ENCODE peak calls at places on chromosomes 11 and 22, in six cellular contexts. One of them, this sample, is unnamed.

GRCh38 chr22:49090061-49090852 is 737.4 kb downstream of the BRD1 start:
- DNase-seq in osteoblast: peak; percentile 75
- DNase-seq in fibroblast of lung: no peak
- DNase-seq in hepatocyte: no peak
- DNase-seq in neural progenitor cell: no peak
- DNase-seq in GM23248: no peak
- DNase-seq in this sample: no peak

GRCh38 chr22:33035276-33035863 is 22.8 kb downstream of the SYN3 start:
- DNase-seq in osteoblast: no peak
- DNase-seq in fibroblast of lung: no peak
- DNase-seq in hepatocyte: no peak
- DNase-seq in neural progenitor cell: no peak
- DNase-seq in GM23248: no peak
- DNase-seq in this sample: no peak

GRCh38 chr11:126115820-126116319 is 53.2 kb upstream of the CDON start:
- DNase-seq in osteoblast: peak; percentile 97
- DNase-seq in fibroblast of lung: peak; percentile 87
- DNase-seq in hepatocyte: peak; percentile 90
- DNase-seq in neural progenitor cell: peak; percentile 42
- DNase-seq in GM23248: peak; percentile 94
- DNase-seq in this sample: peak; percentile 83

GRCh38 chr11:108549319-108549885 is 44.2 kb downstream of the EXPH5 start:
- DNase-seq in osteoblast: no peak
- DNase-seq in fibroblast of lung: no peak
- DNase-seq in hepatocyte: no peak
- DNase-seq in neural progenitor cell: no peak
- DNase-seq in GM23248: no peak
- DNase-seq in this sample: no peak

GRCh38 chr22:23215294-23216204 is 35.2 kb downstream of the BCR start:
- DNase-seq in osteoblast: no peak
- DNase-seq in fibroblast of lung: peak; percentile 57
- DNase-seq in hepatocyte: no peak
- DNase-seq in neural progenitor cell: no peak
- DNase-seq in GM23248: peak; percentile 40
- DNase-seq in this sample: peak; percentile 46

GRCh38 chr22:29117799-29118477 is 45.1 kb downstream of the KREMEN1 start:
- DNase-seq in osteoblast: no peak
- DNase-seq in fibroblast of lung: peak; percentile 28
- DNase-seq in hepatocyte: no peak
- DNase-seq in neural progenitor cell: no peak
- DNase-seq in GM23248: peak; percentile 48
- DNase-seq in this sample: peak; percentile 26

GRCh38 chr11:120940297-120940847 is 83.5 kb upstream of the TBCEL start:
- DNase-seq in osteoblast: no peak
- DNase-seq in fibroblast of lung: peak; percentile 64
- DNase-seq in hepatocyte: no peak
- DNase-seq in neural progenitor cell: no peak
- DNase-seq in GM23248: no peak
- DNase-seq in this sample: peak; percentile 56

GRCh38 chr11:47857485-47858168 is 9.5 kb upstream of the NUP160 start:
- DNase-seq in osteoblast: no peak
- DNase-seq in fibroblast of lung: no peak
- DNase-seq in hepatocyte: no peak
- DNase-seq in neural progenitor cell: no peak
- DNase-seq in GM23248: no peak
- DNase-seq in this sample: no peak

GRCh38 chr22:22692707-22693530 is 48.5 kb downstream of the GGTLC2 start:
- DNase-seq in osteoblast: peak; percentile 88
- DNase-seq in fibroblast of lung: peak; percentile 25
- DNase-seq in hepatocyte: peak; percentile 81
- DNase-seq in neural progenitor cell: peak; percentile 55
- DNase-seq in GM23248: peak; percentile 81
- DNase-seq in this sample: peak; percentile 6

GRCh38 chr22:23231471-23232093 is 51.3 kb downstream of the BCR start:
- DNase-seq in osteoblast: no peak
- DNase-seq in fibroblast of lung: no peak
- DNase-seq in hepatocyte: no peak
- DNase-seq in neural progenitor cell: no peak
- DNase-seq in GM23248: peak; percentile 32
- DNase-seq in this sample: no peak

GRCh38 chr11:111378773-111379499 is at the start of gene POU2AF1:
- DNase-seq in osteoblast: peak; percentile 79
- DNase-seq in fibroblast of lung: peak; percentile 74
- DNase-seq in hepatocyte: no peak
- DNase-seq in neural progenitor cell: no peak
- DNase-seq in GM23248: peak; percentile 91
- DNase-seq in this sample: peak; percentile 59

GRCh38 chr22:39530692-39531331 is 1.7 kb downstream of the RPS19BP1 start:
- DNase-seq in osteoblast: peak; percentile 81
- DNase-seq in fibroblast of lung: no peak
- DNase-seq in hepatocyte: peak; percentile 68
- DNase-seq in neural progenitor cell: peak; percentile 53
- DNase-seq in GM23248: peak; percentile 68
- DNase-seq in this sample: no peak

GRCh38 chr11:86803136-86803535 is 2.8 kb downstream of the PRSS23 start:
- DNase-seq in osteoblast: no peak
- DNase-seq in fibroblast of lung: no peak
- DNase-seq in hepatocyte: no peak
- DNase-seq in neural progenitor cell: no peak
- DNase-seq in GM23248: no peak
- DNase-seq in this sample: no peak
- H3K4me2 ChIP-seq in osteoblast: peak overlapping the region; percentile 92
- H3K4me2 ChIP-seq in fibroblast of lung: peak overlapping the region; percentile 42
- H3K4me2 ChIP-seq in hepatocyte: peak overlapping the region; percentile 75
- H3K4me2 ChIP-seq in neural progenitor cell: peak overlapping the region; percentile 94
- H3K4me2 ChIP-seq in GM23248: peak overlapping the region; percentile 93
- H3K4me2 ChIP-seq in this sample: peak overlapping the region; percentile 86

GRCh38 chr11:72686639-72687215 is 12.5 kb upstream of the PDE2A start:
- DNase-seq in osteoblast: no peak
- DNase-seq in fibroblast of lung: no peak
- DNase-seq in hepatocyte: no peak
- DNase-seq in neural progenitor cell: no peak
- DNase-seq in GM23248: peak; percentile 42
- DNase-seq in this sample: no peak

GRCh38 chr11:72683782-72684200 is 9.6 kb upstream of the PDE2A start:
- DNase-seq in osteoblast: peak; percentile 94
- DNase-seq in fibroblast of lung: no peak
- DNase-seq in hepatocyte: peak; percentile 70
- DNase-seq in neural progenitor cell: peak; percentile 81
- DNase-seq in GM23248: peak; percentile 51
- DNase-seq in this sample: no peak

GRCh38 chr11:72685560-72686480 is 11.6 kb upstream of the PDE2A start:
- DNase-seq in osteoblast: peak; percentile 89
- DNase-seq in fibroblast of lung: no peak
- DNase-seq in hepatocyte: peak; percentile 47
- DNase-seq in neural progenitor cell: no peak
- DNase-seq in GM23248: peak; percentile 85
- DNase-seq in this sample: no peak

GRCh38 chr11:72682238-72682872 is 8.1 kb upstream of the PDE2A start:
- DNase-seq in osteoblast: no peak
- DNase-seq in fibroblast of lung: no peak
- DNase-seq in hepatocyte: no peak
- DNase-seq in neural progenitor cell: no peak
- DNase-seq in GM23248: no peak
- DNase-seq in this sample: no peak

DNA sequence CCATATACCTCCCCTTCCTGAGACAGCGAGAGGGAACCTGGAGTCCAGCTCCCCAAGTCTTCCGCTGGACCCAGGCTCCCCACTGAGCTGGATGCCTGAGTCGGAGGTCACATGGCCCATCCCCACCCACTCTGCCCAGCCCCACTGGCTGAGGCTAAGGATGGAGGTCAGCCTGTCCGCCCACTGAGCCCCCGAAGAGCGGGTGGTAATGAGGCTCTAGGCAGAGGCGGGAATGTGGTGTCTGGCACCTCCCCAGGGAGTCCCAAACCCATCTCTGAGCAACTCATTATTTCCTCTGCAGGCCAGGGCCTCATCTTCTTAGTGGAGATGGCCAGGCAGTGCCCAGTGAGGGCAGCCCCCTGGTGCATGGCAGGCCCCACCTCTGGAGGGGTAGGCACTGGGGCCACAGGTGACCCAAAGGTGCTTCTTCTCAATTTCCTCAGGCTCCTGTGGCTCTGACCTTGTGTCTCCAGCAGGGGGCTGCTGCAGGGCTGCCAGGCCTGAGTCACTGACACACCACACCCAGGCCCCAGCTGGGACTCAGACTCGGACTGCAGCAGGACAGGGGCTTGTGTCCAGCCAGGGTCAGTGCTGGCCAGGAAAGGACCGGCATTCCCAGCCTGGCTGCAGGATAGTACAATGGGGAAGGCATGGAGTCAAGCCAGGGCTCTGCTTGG is 10.2 kb upstream of the PDE2A start:
- DNase-seq in osteoblast: peak; percentile 99
- DNase-seq in fibroblast of lung: peak; percentile 58
- DNase-seq in hepatocyte: peak; percentile 78
- DNase-seq in neural progenitor cell: peak; percentile 52
- DNase-seq in GM23248: peak; percentile 89
- DNase-seq in this sample: peak; percentile 40
- H3K4me2 ChIP-seq in osteoblast: no peak overlapping the region
- H3K4me2 ChIP-seq in fibroblast of lung: no peak overlapping the region
- H3K4me2 ChIP-seq in hepatocyte: no peak overlapping the region
- H3K4me2 ChIP-seq in neural progenitor cell: no peak overlapping the region
- H3K4me2 ChIP-seq in GM23248: no peak overlapping the region
- H3K4me2 ChIP-seq in this sample: no peak overlapping the region

DNA sequence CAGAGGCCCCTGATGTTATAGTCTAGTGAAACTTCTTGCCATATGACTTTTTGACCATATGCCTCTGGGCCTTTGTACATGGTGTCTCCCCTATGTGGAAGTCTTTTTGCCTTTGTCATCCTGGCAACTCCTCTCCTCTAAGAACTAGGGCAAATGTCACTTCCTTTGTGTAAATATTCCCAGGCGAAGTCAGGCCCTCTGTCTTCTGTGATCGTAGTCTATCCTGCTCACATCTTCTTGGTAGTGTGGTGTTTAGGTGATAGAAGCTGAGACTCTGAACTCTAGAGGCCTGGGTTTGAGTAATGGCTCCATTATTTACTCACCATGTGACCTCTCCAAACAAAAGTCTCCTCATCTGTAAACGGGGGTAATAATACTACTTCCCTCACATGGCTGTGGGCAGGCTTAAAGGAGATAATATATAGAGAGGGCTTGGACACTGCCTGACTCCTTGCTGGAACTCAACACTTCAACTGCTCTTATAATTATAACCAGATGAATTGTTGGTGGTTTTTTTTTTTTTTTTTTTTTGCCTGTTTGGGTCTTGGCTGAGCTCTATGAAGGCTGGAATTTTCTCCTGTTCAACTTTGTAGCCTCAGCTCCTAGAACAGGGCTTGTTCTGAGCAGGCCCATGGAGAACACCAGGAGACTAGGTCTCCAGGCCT is 43.8 kb downstream of the INSC start:
- DNase-seq in osteoblast: peak; percentile 14
- DNase-seq in fibroblast of lung: peak; percentile 58
- DNase-seq in hepatocyte: peak; percentile 18
- DNase-seq in neural progenitor cell: no peak
- DNase-seq in GM23248: peak; percentile 86
- DNase-seq in this sample: peak; percentile 52
- H3K4me2 ChIP-seq in osteoblast: peak overlapping the region; percentile 28
- H3K4me2 ChIP-seq in fibroblast of lung: no peak overlapping the region
- H3K4me2 ChIP-seq in hepatocyte: no peak overlapping the region
- H3K4me2 ChIP-seq in neural progenitor cell: no peak overlapping the region
- H3K4me2 ChIP-seq in GM23248: peak overlapping the region; percentile 55
- H3K4me2 ChIP-seq in this sample: no peak overlapping the region

GRCh38 chr11:75537740-75538139 is 12.0 kb upstream of the GDPD5 start:
- DNase-seq in osteoblast: no peak
- DNase-seq in fibroblast of lung: no peak
- DNase-seq in hepatocyte: no peak
- DNase-seq in neural progenitor cell: no peak
- DNase-seq in GM23248: no peak
- DNase-seq in this sample: no peak

GRCh38 chr11:75543808-75544207 is 18.1 kb upstream of the GDPD5 start:
- DNase-seq in osteoblast: peak; percentile 26
- DNase-seq in fibroblast of lung: no peak
- DNase-seq in hepatocyte: no peak
- DNase-seq in neural progenitor cell: no peak
- DNase-seq in GM23248: no peak
- DNase-seq in this sample: no peak

GRCh38 chr11:75539459-75540022 is 13.8 kb upstream of the GDPD5 start:
- DNase-seq in osteoblast: peak; percentile 31
- DNase-seq in fibroblast of lung: no peak
- DNase-seq in hepatocyte: no peak
- DNase-seq in neural progenitor cell: no peak
- DNase-seq in GM23248: no peak
- DNase-seq in this sample: no peak

GRCh38 chr11:75538150-75538942 is 12.6 kb upstream of the GDPD5 start:
- DNase-seq in osteoblast: peak; percentile 34
- DNase-seq in fibroblast of lung: no peak
- DNase-seq in hepatocyte: no peak
- DNase-seq in neural progenitor cell: no peak
- DNase-seq in GM23248: no peak
- DNase-seq in this sample: no peak

GRCh38 chr11:75541301-75541929 is 15.7 kb upstream of the GDPD5 start:
- DNase-seq in osteoblast: peak; percentile 67
- DNase-seq in fibroblast of lung: no peak
- DNase-seq in hepatocyte: no peak
- DNase-seq in neural progenitor cell: no peak
- DNase-seq in GM23248: peak; percentile 40
- DNase-seq in this sample: no peak
- H3K4me2 ChIP-seq in osteoblast: no peak overlapping the region
- H3K4me2 ChIP-seq in fibroblast of lung: no peak overlapping the region
- H3K4me2 ChIP-seq in hepatocyte: no peak overlapping the region
- H3K4me2 ChIP-seq in neural progenitor cell: no peak overlapping the region
- H3K4me2 ChIP-seq in GM23248: no peak overlapping the region
- H3K4me2 ChIP-seq in this sample: no peak overlapping the region